ENCODE peak calls at places on chromosomes 6 and 20, in ten cellular contexts. One of them, this sample, is unnamed.

GRCh38 chr6:152046118-152046517 is 238.6 kb downstream of the ESR1 start:
- DNase-seq in NCI-H2171: no peak
- DNase-seq in T-helper 1 cell: no peak
- DNase-seq in amniotic stem cell: no peak
- DNase-seq in immature natural killer cell: no peak
- DNase-seq in stimulated activated CD4-positive, alpha-beta T cell treated with anti-CD3 and anti-CD28 coated beads, TNF-alpha, amount 100 ng/mL, for 4 hours: no peak
- DNase-seq in memory B cell: no peak
- DNase-seq in NCI-H524: no peak
- DNase-seq in B cell: no peak
- DNase-seq in cardiac fibroblast: no peak
- DNase-seq in this sample: no peak

GRCh38 chr6:25447570-25447929 is 168.4 kb downstream of the CARMIL1 start:
- DNase-seq in memory B cell: no peak
- DNase-seq in NCI-H524: no peak
- DNase-seq in stimulated activated CD4-positive, alpha-beta T cell treated with anti-CD3 and anti-CD28 coated beads, TNF-alpha, amount 100 ng/mL, for 4 hours: no peak
- DNase-seq in amniotic stem cell: no peak
- DNase-seq in T-helper 1 cell: no peak
- DNase-seq in immature natural killer cell: no peak
- DNase-seq in NCI-H2171: no peak
- DNase-seq in B cell: no peak
- DNase-seq in cardiac fibroblast: no peak
- DNase-seq in this sample: no peak

GRCh38 chr20:36339646-36340592 is 33.8 kb downstream of the DLGAP4 start:
- DNase-seq in NCI-H524: no peak
- DNase-seq in amniotic stem cell: no peak
- DNase-seq in cardiac fibroblast: no peak
- DNase-seq in NCI-H2171: no peak
- DNase-seq in T-helper 1 cell: no peak
- DNase-seq in B cell: no peak
- DNase-seq in immature natural killer cell: no peak
- DNase-seq in stimulated activated CD4-positive, alpha-beta T cell treated with anti-CD3 and anti-CD28 coated beads, TNF-alpha, amount 100 ng/mL, for 4 hours: no peak
- DNase-seq in memory B cell: no peak
- DNase-seq in this sample: no peak

GRCh38 chr6:111894272-111894671 is 21.0 kb upstream of the FYN start:
- DNase-seq in NCI-H524: no peak
- DNase-seq in immature natural killer cell: no peak
- DNase-seq in NCI-H2171: no peak
- DNase-seq in memory B cell: no peak
- DNase-seq in T-helper 1 cell: no peak
- DNase-seq in stimulated activated CD4-positive, alpha-beta T cell treated with anti-CD3 and anti-CD28 coated beads, TNF-alpha, amount 100 ng/mL, for 4 hours: no peak
- DNase-seq in amniotic stem cell: no peak
- DNase-seq in cardiac fibroblast: peak
- DNase-seq in B cell: no peak
- DNase-seq in this sample: no peak

GRCh38 chr6:157468054-157468453 is 87.1 kb downstream of the ZDHHC14 start:
- DNase-seq in immature natural killer cell: no peak
- DNase-seq in NCI-H2171: no peak
- DNase-seq in cardiac fibroblast: no peak
- DNase-seq in B cell: no peak
- DNase-seq in amniotic stem cell: no peak
- DNase-seq in T-helper 1 cell: no peak
- DNase-seq in NCI-H524: no peak
- DNase-seq in memory B cell: no peak
- DNase-seq in stimulated activated CD4-positive, alpha-beta T cell treated with anti-CD3 and anti-CD28 coated beads, TNF-alpha, amount 100 ng/mL, for 4 hours: no peak
- DNase-seq in this sample: no peak

GRCh38 chr6:16725145-16725864 is 36.0 kb downstream of the ATXN1 start:
- DNase-seq in B cell: no peak
- DNase-seq in memory B cell: no peak
- DNase-seq in NCI-H2171: no peak
- DNase-seq in immature natural killer cell: no peak
- DNase-seq in amniotic stem cell: no peak
- DNase-seq in T-helper 1 cell: no peak
- DNase-seq in stimulated activated CD4-positive, alpha-beta T cell treated with anti-CD3 and anti-CD28 coated beads, TNF-alpha, amount 100 ng/mL, for 4 hours: no peak
- DNase-seq in cardiac fibroblast: peak
- DNase-seq in NCI-H524: no peak
- DNase-seq in this sample: peak

GRCh38 chr6:119966484-119966883 is 616.9 kb upstream of the MAN1A1 start:
- DNase-seq in cardiac fibroblast: no peak
- DNase-seq in amniotic stem cell: no peak
- DNase-seq in B cell: no peak
- DNase-seq in NCI-H524: no peak
- DNase-seq in NCI-H2171: no peak
- DNase-seq in T-helper 1 cell: no peak
- DNase-seq in stimulated activated CD4-positive, alpha-beta T cell treated with anti-CD3 and anti-CD28 coated beads, TNF-alpha, amount 100 ng/mL, for 4 hours: no peak
- DNase-seq in immature natural killer cell: no peak
- DNase-seq in memory B cell: no peak
- DNase-seq in this sample: no peak

GRCh38 chr20:53773792-53774371 is 180.2 kb upstream of the ZNF217 start:
- DNase-seq in stimulated activated CD4-positive, alpha-beta T cell treated with anti-CD3 and anti-CD28 coated beads, TNF-alpha, amount 100 ng/mL, for 4 hours: no peak
- DNase-seq in memory B cell: no peak
- DNase-seq in amniotic stem cell: peak
- DNase-seq in T-helper 1 cell: no peak
- DNase-seq in B cell: no peak
- DNase-seq in NCI-H524: no peak
- DNase-seq in cardiac fibroblast: peak
- DNase-seq in NCI-H2171: no peak
- DNase-seq in immature natural killer cell: no peak
- DNase-seq in this sample: peak

GRCh38 chr6:152093711-152094110 is 286.2 kb downstream of the ESR1 start:
- DNase-seq in cardiac fibroblast: no peak
- DNase-seq in memory B cell: no peak
- DNase-seq in NCI-H2171: no peak
- DNase-seq in NCI-H524: no peak
- DNase-seq in B cell: no peak
- DNase-seq in amniotic stem cell: no peak
- DNase-seq in immature natural killer cell: no peak
- DNase-seq in T-helper 1 cell: no peak
- DNase-seq in stimulated activated CD4-positive, alpha-beta T cell treated with anti-CD3 and anti-CD28 coated beads, TNF-alpha, amount 100 ng/mL, for 4 hours: no peak
- DNase-seq in this sample: no peak

GRCh38 chr20:45890077-45890996 is 671 bp downstream of the NEURL2 start:
- DNase-seq in memory B cell: no peak
- DNase-seq in B cell: peak
- DNase-seq in amniotic stem cell: no peak
- DNase-seq in NCI-H524: peak
- DNase-seq in cardiac fibroblast: peak
- DNase-seq in immature natural killer cell: peak
- DNase-seq in T-helper 1 cell: no peak
- DNase-seq in stimulated activated CD4-positive, alpha-beta T cell treated with anti-CD3 and anti-CD28 coated beads, TNF-alpha, amount 100 ng/mL, for 4 hours: peak
- DNase-seq in NCI-H2171: no peak
- DNase-seq in this sample: peak

GRCh38 chr6:41071923-41072835 is at the start of gene OARD1:
- DNase-seq in stimulated activated CD4-positive, alpha-beta T cell treated with anti-CD3 and anti-CD28 coated beads, TNF-alpha, amount 100 ng/mL, for 4 hours: peak
- DNase-seq in T-helper 1 cell: peak
- DNase-seq in immature natural killer cell: peak
- DNase-seq in B cell: peak
- DNase-seq in amniotic stem cell: peak
- DNase-seq in cardiac fibroblast: peak
- DNase-seq in memory B cell: peak
- DNase-seq in NCI-H524: peak
- DNase-seq in NCI-H2171: peak
- DNase-seq in this sample: peak

GRCh38 chr6:21342496-21342895 is 251.1 kb upstream of the SOX4 start:
- DNase-seq in B cell: no peak
- DNase-seq in amniotic stem cell: no peak
- DNase-seq in T-helper 1 cell: no peak
- DNase-seq in NCI-H2171: no peak
- DNase-seq in NCI-H524: no peak
- DNase-seq in cardiac fibroblast: peak
- DNase-seq in memory B cell: no peak
- DNase-seq in stimulated activated CD4-positive, alpha-beta T cell treated with anti-CD3 and anti-CD28 coated beads, TNF-alpha, amount 100 ng/mL, for 4 hours: no peak
- DNase-seq in immature natural killer cell: no peak
- DNase-seq in this sample: no peak

GRCh38 chr6:157089258-157089657 is 234.1 kb downstream of the TMEM242 start:
- DNase-seq in cardiac fibroblast: peak
- DNase-seq in B cell: no peak
- DNase-seq in immature natural killer cell: no peak
- DNase-seq in stimulated activated CD4-positive, alpha-beta T cell treated with anti-CD3 and anti-CD28 coated beads, TNF-alpha, amount 100 ng/mL, for 4 hours: no peak
- DNase-seq in amniotic stem cell: peak
- DNase-seq in T-helper 1 cell: no peak
- DNase-seq in NCI-H524: no peak
- DNase-seq in NCI-H2171: no peak
- DNase-seq in memory B cell: no peak
- DNase-seq in this sample: no peak

GRCh38 chr20:13814672-13815071 is 29.8 kb downstream of the NDUFAF5 start:
- DNase-seq in memory B cell: no peak
- DNase-seq in B cell: no peak
- DNase-seq in NCI-H2171: no peak
- DNase-seq in stimulated activated CD4-positive, alpha-beta T cell treated with anti-CD3 and anti-CD28 coated beads, TNF-alpha, amount 100 ng/mL, for 4 hours: no peak
- DNase-seq in cardiac fibroblast: no peak
- DNase-seq in immature natural killer cell: no peak
- DNase-seq in NCI-H524: no peak
- DNase-seq in T-helper 1 cell: no peak
- DNase-seq in amniotic stem cell: no peak
- DNase-seq in this sample: no peak

GRCh38 chr6:6193221-6193745 is 127.2 kb downstream of the F13A1 start:
- DNase-seq in immature natural killer cell: no peak
- DNase-seq in memory B cell: no peak
- DNase-seq in NCI-H524: no peak
- DNase-seq in T-helper 1 cell: no peak
- DNase-seq in stimulated activated CD4-positive, alpha-beta T cell treated with anti-CD3 and anti-CD28 coated beads, TNF-alpha, amount 100 ng/mL, for 4 hours: no peak
- DNase-seq in B cell: no peak
- DNase-seq in amniotic stem cell: no peak
- DNase-seq in NCI-H2171: no peak
- DNase-seq in cardiac fibroblast: no peak
- DNase-seq in this sample: no peak